ENCODE peak calls at places on chromosome 11, in four cellular contexts. Q is H4, I is NCI-H460, B is iPS DF 6.9. Z is an unnamed sample.

GRCh38 chr11:17293308-17293707 is 16.8 kb downstream of the NUCB2 start:
- DNase-seq in B (no peak), I (no peak), Q (no peak), Z (no peak)

GRCh38 chr11:926341-926916 is 759 bp downstream of the AP2A2 start:
- DNase-seq in Q (no peak), B (no peak), I (peak), Z (no peak)

GRCh38 chr11:85826096-85826855 is 15.3 kb upstream of the SYTL2 start:
- DNase-seq in I (peak), B (no peak), Q (no peak), Z (no peak)

GRCh38 chr11:94271885-94272372 is 32.5 kb upstream of the IZUMO1R start:
- DNase-seq in B (no peak), I (no peak), Q (no peak), Z (no peak)

GRCh38 chr11:35623708-35624168 is 5.5 kb downstream of the FJX1 start:
- DNase-seq in B (no peak), I (no peak), Q (peak), Z (no peak)

GRCh38 chr11:68081691-68082090 is 39.5 kb downstream of the CHKA start:
- DNase-seq in I (no peak), B (no peak), Q (no peak), Z (no peak)

GRCh38 chr11:92269021-92269420 is 44.4 kb downstream of the FAT3 start:
- DNase-seq in I (peak), Q (peak), B (no peak), Z (no peak)

GRCh38 chr11:97537407-97538150 is 1147.8 kb downstream of the JRKL start:
- DNase-seq in Q (no peak), B (no peak), I (no peak), Z (no peak)

GRCh38 chr11:73265853-73266643 is 6.1 kb upstream of the P2RY6 start:
- DNase-seq in Q (no peak), I (no peak), B (no peak), Z (no peak)

Z was measured in iPS DF 19.7.